ENCODE peak calls at places on chromosomes 1 and 21, in four cellular contexts. K is astrocyte of the spinal cord, N is endothelial cell, W is choroid plexus epithelial cell. P is an unnamed sample.
A peak's percentile ranks its signal among the peaks of the same experiment; 100 is the strongest.

GRCh38 chr1:38094711-38095336 is 48.2 kb upstream of the POU3F1 start:
- DNase-seq in K (no peak), N (no peak), W (no peak), P (no peak)

GRCh38 chr1:27602510-27603319 is 1.2 kb downstream of the AHDC1 start:
- DNase-seq in K (no peak), N (peak; percentile 55), W (peak; percentile 41), P (peak; percentile 41)

GRCh38 chr1:55234016-55234415 is 18.9 kb upstream of the USP24 start:
- DNase-seq in K (no peak), N (no peak), W (no peak), P (peak; percentile 56)

GRCh38 chr1:176601358-176601757 is 138.4 kb downstream of the PAPPA2 start:
- DNase-seq in K (no peak), N (no peak), W (no peak), P (no peak)

GRCh38 chr1:244757091-244757939 is 78.1 kb upstream of the COX20 start:
- DNase-seq in K (peak; percentile 63), N (no peak), W (peak; percentile 42), P (no peak)

GRCh38 chr1:214990619-214991018 is 91.9 kb upstream of the KCNK2 start:
- DNase-seq in K (peak; percentile 93), N (no peak), W (peak; percentile 95), P (peak; percentile 70)

GRCh38 chr1:159171688-159172501 is 480 bp downstream of the CADM3 start:
- DNase-seq in K (no peak), N (peak; percentile 26), W (no peak), P (peak; percentile 44)

GRCh38 chr1:174266991-174267612 is 107.8 kb downstream of the RABGAP1L start:
- DNase-seq in K (no peak), N (no peak), W (no peak), P (no peak)

GRCh38 chr1:198123146-198123545 is 33.7 kb upstream of the NEK7 start:
- DNase-seq in K (peak; percentile 78), N (no peak), W (peak; percentile 90), P (peak; percentile 23)

GRCh38 chr1:9726406-9726805 is 74.9 kb downstream of the PIK3CD start:
- DNase-seq in K (no peak), N (no peak), W (no peak), P (no peak)

GRCh38 chr1:206663832-206664652 is 20.7 kb upstream of the MAPKAPK2 start:
- DNase-seq in K (peak; percentile 69), N (peak; percentile 79), W (peak; percentile 78), P (peak; percentile 86)

GRCh38 chr1:109740615-109741373 is at the start of gene GSTM3:
- DNase-seq in K (no peak), N (no peak), W (no peak), P (no peak)

GRCh38 chr1:151885479-151885878 is 23.8 kb downstream of the THEM4 start:
- DNase-seq in K (no peak), N (no peak), W (no peak), P (no peak)

GRCh38 chr1:208880433-208881100 is 636.4 kb upstream of the PLXNA2 start:
- DNase-seq in K (peak; percentile 45), N (no peak), W (no peak), P (peak; percentile 96)

GRCh38 chr1:23913212-23913880 is at the start of gene CNR2:
- DNase-seq in K (no peak), N (no peak), W (no peak), P (no peak)

GRCh38 chr1:235908742-235909520 is 42.2 kb upstream of the LYST start:
- DNase-seq in K (peak; percentile 82), N (no peak), W (peak; percentile 64), P (peak; percentile 100)

GRCh38 chr21:21039624-21040023 is 41.4 kb downstream of the NCAM2 start:
- DNase-seq in K (no peak), N (no peak), W (no peak), P (no peak)

GRCh38 chr1:56414728-56415224 is 164.6 kb downstream of the PLPP3 start:
- DNase-seq in K (no peak), N (no peak), W (no peak), P (no peak)

GRCh38 chr1:54122992-54123391 is 29.8 kb downstream of the CDCP2 start:
- DNase-seq in K (no peak), N (no peak), W (no peak), P (no peak)

GRCh38 chr1:166884040-166884642 is 8.1 kb upstream of the TADA1 start:
- DNase-seq in K (peak; percentile 33), N (peak; percentile 83), W (peak; percentile 39), P (no peak)

GRCh38 chr1:183243190-183244065 is 57.4 kb downstream of the LAMC2 start:
- DNase-seq in K (no peak), N (no peak), W (peak; percentile 50), P (peak; percentile 62)

GRCh38 chr1:119374208-119374877 is 5.8 kb downstream of the HAO2 start:
- DNase-seq in K (no peak), N (no peak), W (peak; percentile 34), P (no peak)

GRCh38 chr1:99481391-99481996 is 164.4 kb upstream of the PALMD start:
- DNase-seq in K (peak; percentile 73), N (peak; percentile 58), W (peak; percentile 84), P (peak; percentile 72)

GRCh38 chr1:85224734-85225623 is 24.2 kb upstream of the SYDE2 start:
- DNase-seq in K (no peak), N (peak; percentile 18), W (peak; percentile 22), P (no peak)

DNA sequence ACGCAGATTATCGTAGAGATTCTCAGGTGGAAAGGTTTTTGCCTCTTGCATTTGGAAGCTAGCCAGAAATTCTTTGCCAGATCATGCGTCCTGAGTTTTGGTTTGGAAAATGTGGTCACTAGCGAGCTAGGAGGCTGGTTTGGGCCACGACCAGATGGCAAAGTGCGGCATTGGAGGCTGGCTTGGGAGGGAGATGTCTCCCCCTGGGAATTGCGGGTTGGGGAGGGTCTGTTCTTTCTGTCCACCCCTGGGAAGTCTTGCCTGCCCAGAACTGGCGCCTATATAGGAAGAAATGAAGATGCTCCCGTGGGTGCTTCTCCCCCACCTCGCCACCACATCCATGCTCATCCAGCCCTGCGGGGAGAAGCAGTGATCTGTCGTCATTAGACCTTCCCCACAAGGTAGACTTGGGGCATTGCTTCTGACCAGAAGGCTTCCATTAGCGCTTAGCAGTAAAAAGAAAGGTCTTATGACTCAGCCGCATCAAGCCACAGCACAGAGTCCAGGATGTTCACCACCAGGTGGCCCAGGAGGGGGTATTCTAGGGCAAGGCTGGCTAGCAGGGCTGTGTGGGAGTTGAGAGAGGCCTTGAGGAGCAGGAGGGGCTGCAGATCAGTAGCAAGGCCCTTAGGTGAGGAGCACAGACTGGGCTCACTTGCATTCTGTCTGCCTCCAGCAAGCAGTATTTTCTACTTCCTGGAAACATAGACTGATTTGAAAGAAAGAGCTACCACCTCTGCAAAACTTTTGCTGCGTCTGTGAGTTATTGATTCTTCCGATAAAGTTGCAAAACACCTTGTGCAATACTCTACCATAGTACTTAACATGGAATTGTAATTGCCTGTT is 1.5 kb upstream of the PTP4A2 start:
- DNase-seq in K (peak; percentile 92), N (peak; percentile 56), W (peak; percentile 97), P (peak; percentile 95)
- TF ChIP-seq CTCF in K (peak; percentile 66), N (no peak), W (peak; percentile 79), P (peak; percentile 59)

GRCh38 chr21:30439975-30440374 is at the start of gene KRTAP15-1:
- DNase-seq in K (no peak), N (no peak), W (no peak), P (no peak)

GRCh38 chr21:30446969-30447368 is 6.9 kb downstream of the KRTAP15-1 start:
- DNase-seq in K (no peak), N (no peak), W (no peak), P (no peak)

GRCh38 chr21:30443226-30443625 is 3.2 kb downstream of the KRTAP15-1 start:
- DNase-seq in K (no peak), N (no peak), W (no peak), P (no peak)

GRCh38 chr21:30448514-30448913 is 8.4 kb downstream of the KRTAP15-1 start:
- DNase-seq in K (no peak), N (no peak), W (no peak), P (no peak)

DNA sequence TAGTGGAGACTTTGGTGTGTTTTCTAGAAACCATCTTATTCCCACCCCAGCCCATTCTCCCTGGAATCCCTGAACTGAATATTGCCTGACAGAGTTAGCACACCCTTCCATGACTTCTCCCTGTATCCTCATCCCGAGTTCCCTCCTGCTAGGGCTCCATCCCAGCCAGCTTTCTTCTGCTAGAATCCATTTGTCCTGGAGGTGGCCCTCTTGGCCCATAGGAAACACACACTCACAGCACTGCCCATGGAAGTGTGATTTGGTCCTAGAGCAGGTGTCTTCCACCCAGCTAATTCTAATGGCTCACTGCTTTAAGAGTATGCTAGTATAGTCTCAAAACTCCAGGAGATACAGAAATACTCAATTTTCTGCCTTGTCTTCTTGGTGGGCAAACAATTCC is 4.1 kb downstream of the KRTAP15-1 start:
- DNase-seq in K (no peak), N (peak; percentile 40), W (no peak), P (no peak)
- TF ChIP-seq CTCF in K (no peak), N (no peak), W (no peak), P (no peak)

GRCh38 chr1:155933591-155934096 is 569 bp downstream of the KHDC4 start:
- DNase-seq in K (no peak), N (no peak), W (no peak), P (no peak)

GRCh38 chr1:155932085-155932484 is 2.1 kb downstream of the KHDC4 start:
- DNase-seq in K (no peak), N (no peak), W (no peak), P (peak; percentile 83)

GRCh38 chr1:155934097-155934932 is at the start of gene KHDC4:
- DNase-seq in K (peak; percentile 99), N (peak; percentile 88), W (peak; percentile 99), P (peak; percentile 100)

GRCh38 chr1:155931332-155932038 is 2.7 kb downstream of the KHDC4 start:
- DNase-seq in K (no peak), N (no peak), W (no peak), P (peak; percentile 69)

GRCh38 chr1:155932487-155932886 is 1.7 kb downstream of the KHDC4 start:
- DNase-seq in K (no peak), N (no peak), W (no peak), P (peak; percentile 50)
- TF ChIP-seq CTCF in K (no peak), N (no peak), W (no peak), P (no peak)

GRCh38 chr1:79849388-79849787 is 842.9 kb upstream of the ADGRL4 start:
- DNase-seq in K (no peak), N (no peak), W (no peak), P (no peak)

GRCh38 chr1:79848316-79848715 is 841.8 kb upstream of the ADGRL4 start:
- DNase-seq in K (no peak), N (no peak), W (no peak), P (no peak)

GRCh38 chr1:79847715-79848114 is 841.2 kb upstream of the ADGRL4 start:
- DNase-seq in K (no peak), N (no peak), W (no peak), P (no peak)

DNA sequence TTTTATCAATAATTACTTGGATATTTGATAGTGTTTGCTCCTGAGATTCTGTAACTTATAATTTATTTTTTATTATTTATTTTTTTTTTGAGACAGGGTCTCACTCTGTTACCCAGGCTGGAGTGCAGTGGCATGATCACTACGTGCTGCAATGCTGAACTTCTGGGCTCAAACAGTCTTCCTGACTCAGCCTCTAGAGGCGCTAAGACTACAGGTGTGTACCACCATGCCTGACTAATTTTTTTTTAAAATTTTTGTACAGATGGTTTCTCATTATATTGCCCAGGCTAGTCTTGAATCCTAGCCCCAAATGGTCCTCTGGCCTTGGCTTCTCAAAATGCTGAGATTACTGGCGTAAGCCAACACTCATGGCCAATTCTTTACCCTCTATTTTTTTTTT is 845.5 kb upstream of the ADGRL4 start:
- DNase-seq in K (no peak), N (no peak), W (no peak), P (no peak)
- TF ChIP-seq CTCF in K (peak; percentile 15), N (peak; percentile 37), W (peak; percentile 42), P (no peak)

GRCh38 chr1:95916616-95917015 is 682.6 kb downstream of the RWDD3 start:
- DNase-seq in K (peak; percentile 8), N (no peak), W (peak; percentile 39), P (peak; percentile 13)
- TF ChIP-seq CTCF in K (peak; percentile 54), N (no peak), W (peak; percentile 58), P (peak; percentile 12)